ENCODE peak calls at places on chromosomes 5 and 9, in four cellular contexts. B is chondrocyte, W is heart left ventricle, Z is HS-5. H is an unnamed sample.

GRCh38 chr5:57499262-57500050 is 16.8 kb upstream of the ACTBL2 start:
- DNase-seq in Z (peak), W (no peak), B (no peak), H (peak)

GRCh38 chr9:88533951-88534455 is 975 bp upstream of the NXNL2 start:
- DNase-seq in Z (peak), W (peak), B (no peak), H (no peak)

GRCh38 chr9:74556685-74557084 is 59.5 kb downstream of the RORB start:
- DNase-seq in B (no peak), Z (peak), W (no peak), H (no peak)

GRCh38 chr9:111952559-111952958 is 55.9 kb downstream of the UGCG start:
- DNase-seq in B (no peak), Z (peak), W (no peak), H (no peak)

GRCh38 chr5:10424124-10424731 is 17.5 kb upstream of the ROPN1L start:
- DNase-seq in W (no peak), B (no peak), Z (no peak), H (peak)

GRCh38 chr5:61915646-61916045 is 390.4 kb upstream of the KIF2A start:
- DNase-seq in W (no peak), B (no peak), Z (no peak), H (no peak)

GRCh38 chr9:136725612-136726011 is 13.2 kb downstream of the DIPK1B start:
- DNase-seq in Z (no peak), B (no peak), W (no peak), H (no peak)

GRCh38 chr9:36018755-36019720 is 17.7 kb upstream of the RECK start:
- DNase-seq in Z (no peak), W (no peak), B (no peak), H (no peak)

GRCh38 chr9:489198-490197 is 274.8 kb downstream of the DOCK8 start:
- DNase-seq in W (no peak), Z (no peak), B (no peak), H (no peak)

GRCh38 chr9:69200071-69200470 is 26.0 kb downstream of the TJP2 start:
- DNase-seq in W (peak), Z (no peak), B (no peak), H (no peak)

GRCh38 chr5:112014771-112015170 is 257.8 kb upstream of the NREP start:
- DNase-seq in B (no peak), Z (no peak), W (no peak), H (no peak)

GRCh38 chr5:139882961-139883539 is 87.4 kb downstream of the PSD2 start:
- DNase-seq in B (peak), W (no peak), Z (no peak), H (no peak)

GRCh38 chr9:72309366-72310133 is 55.5 kb downstream of the ZFAND5 start:
- DNase-seq in B (no peak), W (no peak), Z (no peak), H (no peak)

GRCh38 chr5:73902327-73903051 is 276.5 kb downstream of the ARHGEF28 start:
- DNase-seq in Z (peak), B (no peak), W (no peak), H (no peak)

GRCh38 chr5:141821430-141821925 is 56.7 kb downstream of the PCDH1 start:
- DNase-seq in B (no peak), W (no peak), Z (peak), H (peak)

GRCh38 chr5:35803221-35803651 is 53.5 kb upstream of the IL7R start:
- DNase-seq in Z (no peak), B (no peak), W (peak), H (peak)

GRCh38 chr5:91225848-91226686 is 157.1 kb downstream of the ARRDC3 start:
- DNase-seq in B (no peak), Z (no peak), W (no peak), H (no peak)

GRCh38 chr5:32790411-32790951 is 79.4 kb downstream of the NPR3 start:
- DNase-seq in Z (no peak), W (no peak), B (no peak), H (no peak)

GRCh38 chr5:74035521-74035937 is 409.5 kb downstream of the ARHGEF28 start:
- DNase-seq in W (no peak), Z (peak), B (no peak), H (no peak)

GRCh38 chr9:92671323-92671722 is 1.4 kb upstream of the IPPK start:
- DNase-seq in B (no peak), W (peak), Z (peak), H (peak)

GRCh38 chr9:126144215-126144614 is 182.4 kb upstream of the MVB12B start:
- DNase-seq in B (no peak), W (no peak), Z (no peak), H (no peak)

GRCh38 chr9:20512636-20513035 is 109.7 kb downstream of the MLLT3 start:
- DNase-seq in B (no peak), W (no peak), Z (no peak), H (no peak)

GRCh38 chr5:115243412-115243811 is 19.3 kb downstream of the PGGT1B start:
- DNase-seq in Z (no peak), B (no peak), W (no peak), H (no peak)

GRCh38 chr9:127548352-127548878 is 63.7 kb upstream of the STXBP1 start:
- DNase-seq in Z (no peak), W (no peak), B (no peak), H (no peak)

GRCh38 chr5:32090026-32090754 is 83.9 kb downstream of the GOLPH3 start:
- DNase-seq in W (no peak), Z (no peak), B (no peak), H (no peak)

GRCh38 chr5:38148021-38148625 is 110.2 kb upstream of the EGFLAM start:
- DNase-seq in W (no peak), B (no peak), Z (no peak), H (peak)

GRCh38 chr5:143887901-143888648 is 76.1 kb downstream of the HMHB1 start:
- DNase-seq in Z (peak), B (no peak), W (no peak), H (no peak)

GRCh38 chr9:112180387-112180881 is 5.3 kb upstream of the SUSD1 start:
- DNase-seq in W (no peak), Z (no peak), B (no peak), H (no peak)

GRCh38 chr9:34072410-34072809 is 23.7 kb upstream of the UBAP2 start:
- DNase-seq in Z (no peak), B (no peak), W (no peak), H (no peak)

H was measured in caudate nucleus.